ENCODE peak calls at places on chromosomes 4 and X, in ten cellular contexts. L, A, N, D, S, F, P, R, V and Z are unnamed samples.

GRCh38 chr4:173424899-173425805 is 26.2 kb upstream of the SCRG1 start:
- DNase-seq in P (peak; percentile 90), N (no peak), V (peak; percentile 60), A (no peak), S (no peak), F (peak; percentile 67), D (peak; percentile 61), L (no peak), R (peak; percentile 67), Z (no peak)

GRCh38 chr4:53863163-53863562 is 201.2 kb downstream of the CHIC2 start:
- DNase-seq in N (no peak), A (no peak), D (peak; percentile 40), V (no peak), P (peak; percentile 19), L (no peak), R (peak; percentile 86), S (no peak), F (no peak), Z (no peak)

GRCh38 chr4:2924765-2925301 is 38.4 kb downstream of the NOP14 start:
- DNase-seq in F (no peak), S (no peak), N (no peak), P (no peak), R (no peak), L (no peak), D (no peak), V (no peak), A (no peak), Z (no peak)

GRCh38 chr4:13092702-13093101 is 391.4 kb downstream of the RAB28 start:
- DNase-seq in N (no peak), R (peak; percentile 3), A (no peak), L (no peak), F (no peak), V (peak; percentile 76), S (no peak), D (no peak), P (peak; percentile 38), Z (no peak)

GRCh38 chr4:174928174-174928573 is 10.0 kb downstream of the ADAM29 start:
- DNase-seq in R (no peak), P (no peak), F (no peak), N (no peak), S (no peak), V (no peak), L (no peak), A (no peak), D (no peak), Z (no peak)

GRCh38 chrX:132676561-132677186 is 187.8 kb upstream of the MBNL3 start:
- DNase-seq in F (no peak), P (no peak), L (no peak), D (peak; percentile 3), A (no peak), S (no peak), R (no peak), N (no peak), V (no peak), Z (no peak)

GRCh38 chr4:169268951-169269781 is 1.6 kb downstream of the SH3RF1 start:
- DNase-seq in R (peak; percentile 67), P (peak; percentile 90), N (no peak), F (peak; percentile 65), L (no peak), D (peak; percentile 50), V (peak; percentile 77), S (no peak), A (peak; percentile 74), Z (no peak)

GRCh38 chr4:22988526-22988925 is 295.8 kb downstream of the GBA3 start:
- DNase-seq in N (no peak), A (no peak), F (no peak), S (no peak), P (peak; percentile 3), V (no peak), R (no peak), D (peak; percentile 12), L (no peak), Z (no peak)

GRCh38 chrX:119647552-119648420 is 41.6 kb upstream of the NKRF start:
- DNase-seq in A (no peak), L (no peak), S (peak; percentile 62), D (no peak), N (peak; percentile 34), F (no peak), V (no peak), P (no peak), R (no peak), Z (no peak)

GRCh38 chr4:176538217-176538925 is 218.6 kb downstream of the SPCS3 start:
- DNase-seq in P (peak; percentile 94), S (no peak), A (peak; percentile 61), D (peak; percentile 81), F (peak; percentile 79), N (no peak), V (peak; percentile 89), L (no peak), R (peak; percentile 93), Z (no peak)

GRCh38 chr4:12881945-12882589 is 602.1 kb downstream of the RAB28 start:
- DNase-seq in P (no peak), A (no peak), R (no peak), D (no peak), F (no peak), V (no peak), L (peak; percentile 26), S (no peak), N (no peak), Z (no peak)

GRCh38 chr4:113256946-113257345 is 207.5 kb downstream of the ANK2 start:
- DNase-seq in V (no peak), N (no peak), P (peak; percentile 91), D (peak; percentile 51), R (peak; percentile 17), A (no peak), S (no peak), L (no peak), F (peak; percentile 61), Z (no peak)

GRCh38 chrX:13398073-13398823 is 78.4 kb upstream of the ATXN3L start:
- DNase-seq in N (no peak), R (peak; percentile 97), F (peak; percentile 75), D (peak; percentile 81), L (no peak), A (peak; percentile 94), P (peak; percentile 94), V (peak; percentile 99), S (no peak), Z (no peak)

GRCh38 chrX:19377799-19378198 is 34.1 kb downstream of the PDHA1 start:
- DNase-seq in F (no peak), P (no peak), V (no peak), D (no peak), N (no peak), S (no peak), A (no peak), L (no peak), R (no peak), Z (no peak)

GRCh38 chrX:25158635-25159034 is 142.9 kb upstream of the ARX start:
- DNase-seq in A (peak; percentile 9), S (no peak), V (peak; percentile 81), F (no peak), L (no peak), P (peak; percentile 5), D (no peak), R (peak; percentile 2), N (no peak), Z (no peak)

GRCh38 chr4:102230194-102230593 is 115.1 kb downstream of the SLC39A8 start:
- DNase-seq in F (no peak), N (no peak), R (no peak), S (no peak), P (no peak), L (no peak), D (no peak), A (no peak), V (no peak), Z (no peak)

GRCh38 chrX:22987452-22987851 is 12.3 kb upstream of the DDX53 start:
- DNase-seq in N (no peak), S (no peak), L (no peak), A (no peak), D (no peak), V (peak; percentile 3), P (peak; percentile 26), R (no peak), F (peak; percentile 2), Z (no peak)

GRCh38 chr4:187544461-187545053 is 451.0 kb upstream of the ZFP42 start:
- DNase-seq in L (no peak), P (no peak), D (no peak), V (no peak), A (no peak), N (no peak), F (no peak), S (no peak), R (no peak), Z (no peak)

GRCh38 chr4:184250795-184251679 is 33.4 kb upstream of the ENPP6 start:
- DNase-seq in V (peak; percentile 56), R (peak; percentile 63), S (no peak), A (peak; percentile 57), D (peak; percentile 58), P (peak; percentile 81), L (peak; percentile 71), F (peak; percentile 62), N (no peak), Z (peak; percentile 33)